ENCODE peak calls at places on chromosomes 4 and X, in seven cellular contexts. One of them, this sample, is unnamed.

GRCh38 chr4:37892641-37893040 is 1.8 kb downstream of the TBC1D1 start:
- DNase-seq in OCI-LY7: peak
- DNase-seq in fibroblast of pulmonary artery: no peak
- DNase-seq in ovary: no peak
- DNase-seq in WERI-Rb-1: no peak
- DNase-seq in cardiac fibroblast: no peak
- DNase-seq in MCF 10A: no peak
- DNase-seq in this sample: peak

GRCh38 chrX:153922932-153923857 is 2.9 kb downstream of the ARHGAP4 start:
- DNase-seq in OCI-LY7: no peak
- DNase-seq in fibroblast of pulmonary artery: peak
- DNase-seq in ovary: peak
- DNase-seq in WERI-Rb-1: peak
- DNase-seq in cardiac fibroblast: peak
- DNase-seq in MCF 10A: peak
- DNase-seq in this sample: no peak

GRCh38 chr4:120843840-120844527 is 78.5 kb downstream of the PRDM5 start:
- DNase-seq in OCI-LY7: peak
- DNase-seq in fibroblast of pulmonary artery: no peak
- DNase-seq in ovary: no peak
- DNase-seq in WERI-Rb-1: peak
- DNase-seq in cardiac fibroblast: no peak
- DNase-seq in MCF 10A: no peak
- DNase-seq in this sample: peak

GRCh38 chr4:1594871-1595788 is 89.0 kb downstream of the FAM53A start:
- DNase-seq in OCI-LY7: no peak
- DNase-seq in fibroblast of pulmonary artery: no peak
- DNase-seq in ovary: no peak
- DNase-seq in WERI-Rb-1: peak
- DNase-seq in cardiac fibroblast: no peak
- DNase-seq in MCF 10A: no peak
- DNase-seq in this sample: no peak

GRCh38 chrX:68830486-68831404 is 1.9 kb downstream of the EFNB1 start:
- DNase-seq in OCI-LY7: no peak
- DNase-seq in fibroblast of pulmonary artery: no peak
- DNase-seq in ovary: no peak
- DNase-seq in WERI-Rb-1: no peak
- DNase-seq in cardiac fibroblast: no peak
- DNase-seq in MCF 10A: peak
- DNase-seq in this sample: no peak

GRCh38 chr4:184475096-184475461 is 729 bp upstream of the IRF2 start:
- DNase-seq in OCI-LY7: peak
- DNase-seq in fibroblast of pulmonary artery: peak
- DNase-seq in ovary: peak
- DNase-seq in WERI-Rb-1: peak
- DNase-seq in cardiac fibroblast: peak
- DNase-seq in MCF 10A: peak
- DNase-seq in this sample: peak

GRCh38 chrX:66677430-66677829 is 38.6 kb upstream of the EDA2R start:
- DNase-seq in OCI-LY7: no peak
- DNase-seq in fibroblast of pulmonary artery: peak
- DNase-seq in ovary: no peak
- DNase-seq in WERI-Rb-1: no peak
- DNase-seq in cardiac fibroblast: peak
- DNase-seq in MCF 10A: peak
- DNase-seq in this sample: no peak

GRCh38 chrX:132463411-132463810 is 25.4 kb downstream of the MBNL3 start:
- DNase-seq in OCI-LY7: no peak
- DNase-seq in fibroblast of pulmonary artery: peak
- DNase-seq in ovary: no peak
- DNase-seq in WERI-Rb-1: peak
- DNase-seq in cardiac fibroblast: no peak
- DNase-seq in MCF 10A: peak
- DNase-seq in this sample: peak

GRCh38 chr4:20037745-20038144 is 214.0 kb upstream of the SLIT2 start:
- DNase-seq in OCI-LY7: no peak
- DNase-seq in fibroblast of pulmonary artery: no peak
- DNase-seq in ovary: no peak
- DNase-seq in WERI-Rb-1: no peak
- DNase-seq in cardiac fibroblast: no peak
- DNase-seq in MCF 10A: no peak
- DNase-seq in this sample: no peak

GRCh38 chr4:147727476-147728028 is 4.3 kb upstream of the ARHGAP10 start:
- DNase-seq in OCI-LY7: no peak
- DNase-seq in fibroblast of pulmonary artery: no peak
- DNase-seq in ovary: no peak
- DNase-seq in WERI-Rb-1: no peak
- DNase-seq in cardiac fibroblast: no peak
- DNase-seq in MCF 10A: peak
- DNase-seq in this sample: no peak

GRCh38 chr4:4323705-4324534 is 33.9 kb downstream of the ZBTB49 start:
- DNase-seq in OCI-LY7: no peak
- DNase-seq in fibroblast of pulmonary artery: peak
- DNase-seq in ovary: no peak
- DNase-seq in WERI-Rb-1: no peak
- DNase-seq in cardiac fibroblast: peak
- DNase-seq in MCF 10A: no peak
- DNase-seq in this sample: no peak

GRCh38 chrX:22059800-22060199 is 27.7 kb downstream of the PHEX start:
- DNase-seq in OCI-LY7: no peak
- DNase-seq in fibroblast of pulmonary artery: no peak
- DNase-seq in ovary: no peak
- DNase-seq in WERI-Rb-1: no peak
- DNase-seq in cardiac fibroblast: peak
- DNase-seq in MCF 10A: no peak
- DNase-seq in this sample: no peak

GRCh38 chr4:48024522-48024921 is 8.0 kb downstream of the NIPAL1 start:
- DNase-seq in OCI-LY7: no peak
- DNase-seq in fibroblast of pulmonary artery: no peak
- DNase-seq in ovary: no peak
- DNase-seq in WERI-Rb-1: no peak
- DNase-seq in cardiac fibroblast: no peak
- DNase-seq in MCF 10A: no peak
- DNase-seq in this sample: no peak

GRCh38 chr4:96736352-96736889 is 896.5 kb downstream of the PDHA2 start:
- DNase-seq in OCI-LY7: no peak
- DNase-seq in fibroblast of pulmonary artery: peak
- DNase-seq in ovary: no peak
- DNase-seq in WERI-Rb-1: no peak
- DNase-seq in cardiac fibroblast: peak
- DNase-seq in MCF 10A: peak
- DNase-seq in this sample: no peak

GRCh38 chrX:19548934-19549333 is 33.6 kb upstream of the MAP3K15 start:
- DNase-seq in OCI-LY7: no peak
- DNase-seq in fibroblast of pulmonary artery: no peak
- DNase-seq in ovary: no peak
- DNase-seq in WERI-Rb-1: no peak
- DNase-seq in cardiac fibroblast: no peak
- DNase-seq in MCF 10A: no peak
- DNase-seq in this sample: no peak

GRCh38 chrX:150933945-150934350 is 35.5 kb upstream of the CD99L2 start:
- DNase-seq in OCI-LY7: no peak
- DNase-seq in fibroblast of pulmonary artery: no peak
- DNase-seq in ovary: no peak
- DNase-seq in WERI-Rb-1: no peak
- DNase-seq in cardiac fibroblast: no peak
- DNase-seq in MCF 10A: no peak
- DNase-seq in this sample: no peak

GRCh38 chrX:11341274-11342256 is 48.4 kb downstream of the AMELX start:
- DNase-seq in OCI-LY7: peak
- DNase-seq in fibroblast of pulmonary artery: peak
- DNase-seq in ovary: peak
- DNase-seq in WERI-Rb-1: no peak
- DNase-seq in cardiac fibroblast: peak
- DNase-seq in MCF 10A: peak
- DNase-seq in this sample: peak

GRCh38 chr4:70945452-70946055 is 43.4 kb downstream of the MOB1B start:
- DNase-seq in OCI-LY7: no peak
- DNase-seq in fibroblast of pulmonary artery: peak
- DNase-seq in ovary: no peak
- DNase-seq in WERI-Rb-1: no peak
- DNase-seq in cardiac fibroblast: no peak
- DNase-seq in MCF 10A: no peak
- DNase-seq in this sample: no peak

GRCh38 chr4:55475394-55476243 is 71.1 kb downstream of the CLOCK start:
- DNase-seq in OCI-LY7: no peak
- DNase-seq in fibroblast of pulmonary artery: peak
- DNase-seq in ovary: no peak
- DNase-seq in WERI-Rb-1: no peak
- DNase-seq in cardiac fibroblast: peak
- DNase-seq in MCF 10A: peak
- DNase-seq in this sample: no peak

GRCh38 chr4:150256841-150257273 is 178.6 kb downstream of the DCLK2 start:
- DNase-seq in OCI-LY7: no peak
- DNase-seq in fibroblast of pulmonary artery: no peak
- DNase-seq in ovary: no peak
- DNase-seq in WERI-Rb-1: no peak
- DNase-seq in cardiac fibroblast: no peak
- DNase-seq in MCF 10A: peak
- DNase-seq in this sample: peak

GRCh38 chr4:8552581-8553205 is 27.5 kb upstream of the GPR78 start:
- DNase-seq in OCI-LY7: no peak
- DNase-seq in fibroblast of pulmonary artery: no peak
- DNase-seq in ovary: no peak
- DNase-seq in WERI-Rb-1: no peak
- DNase-seq in cardiac fibroblast: no peak
- DNase-seq in MCF 10A: no peak
- DNase-seq in this sample: no peak

GRCh38 chr4:37981844-37982720 is 21.9 kb downstream of the PTTG2 start:
- DNase-seq in OCI-LY7: peak
- DNase-seq in fibroblast of pulmonary artery: peak
- DNase-seq in ovary: no peak
- DNase-seq in WERI-Rb-1: no peak
- DNase-seq in cardiac fibroblast: peak
- DNase-seq in MCF 10A: no peak
- DNase-seq in this sample: no peak

DNA sequence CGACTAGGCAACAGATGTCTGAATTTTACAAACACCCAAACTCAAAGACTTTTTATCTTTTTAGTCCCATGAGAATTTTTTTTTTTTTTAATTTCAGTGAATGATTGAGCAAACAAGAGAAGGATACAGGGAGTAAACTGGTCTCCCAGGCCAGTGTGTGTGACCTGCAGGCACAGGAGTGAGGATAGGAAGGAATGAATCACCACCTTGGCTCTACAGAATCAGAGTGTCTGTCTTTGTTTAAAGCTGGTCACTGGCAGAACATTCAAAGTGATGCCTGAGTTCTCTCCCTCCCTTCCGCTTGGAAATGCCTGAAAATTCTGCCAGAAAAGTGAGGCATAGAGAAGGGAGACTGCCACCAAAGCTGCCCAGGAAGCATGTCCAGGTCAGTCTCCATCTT is 69.5 kb downstream of the PARM1 start:
- DNase-seq in OCI-LY7: no peak
- DNase-seq in fibroblast of pulmonary artery: peak
- DNase-seq in ovary: no peak
- DNase-seq in WERI-Rb-1: no peak
- DNase-seq in cardiac fibroblast: peak
- DNase-seq in MCF 10A: peak
- DNase-seq in this sample: no peak
- TF ChIP-seq CTCF in OCI-LY7: no peak
- TF ChIP-seq CTCF in fibroblast of pulmonary artery: no peak
- TF ChIP-seq CTCF in ovary: no peak
- TF ChIP-seq CTCF in WERI-Rb-1: no peak
- TF ChIP-seq CTCF in cardiac fibroblast: no peak
- TF ChIP-seq CTCF in MCF 10A: no peak
- TF ChIP-seq CTCF in this sample: no peak

GRCh38 chr4:155403886-155404285 is 27.1 kb upstream of the MAP9 start:
- DNase-seq in OCI-LY7: no peak
- DNase-seq in fibroblast of pulmonary artery: peak
- DNase-seq in ovary: no peak
- DNase-seq in WERI-Rb-1: no peak
- DNase-seq in cardiac fibroblast: peak
- DNase-seq in MCF 10A: peak
- DNase-seq in this sample: peak
- TF ChIP-seq CTCF in OCI-LY7: peak
- TF ChIP-seq CTCF in fibroblast of pulmonary artery: peak
- TF ChIP-seq CTCF in ovary: no peak
- TF ChIP-seq CTCF in WERI-Rb-1: no peak
- TF ChIP-seq CTCF in cardiac fibroblast: peak
- TF ChIP-seq CTCF in MCF 10A: peak
- TF ChIP-seq CTCF in this sample: no peak

GRCh38 chrX:5916945-5917344 is 311.7 kb downstream of the NLGN4X start:
- DNase-seq in OCI-LY7: peak
- DNase-seq in fibroblast of pulmonary artery: no peak
- DNase-seq in ovary: no peak
- DNase-seq in WERI-Rb-1: peak
- DNase-seq in cardiac fibroblast: no peak
- DNase-seq in MCF 10A: no peak
- DNase-seq in this sample: peak
- TF ChIP-seq CTCF in OCI-LY7: peak
- TF ChIP-seq CTCF in fibroblast of pulmonary artery: no peak
- TF ChIP-seq CTCF in ovary: no peak
- TF ChIP-seq CTCF in WERI-Rb-1: no peak
- TF ChIP-seq CTCF in cardiac fibroblast: no peak
- TF ChIP-seq CTCF in MCF 10A: no peak
- TF ChIP-seq CTCF in this sample: peak

DNA sequence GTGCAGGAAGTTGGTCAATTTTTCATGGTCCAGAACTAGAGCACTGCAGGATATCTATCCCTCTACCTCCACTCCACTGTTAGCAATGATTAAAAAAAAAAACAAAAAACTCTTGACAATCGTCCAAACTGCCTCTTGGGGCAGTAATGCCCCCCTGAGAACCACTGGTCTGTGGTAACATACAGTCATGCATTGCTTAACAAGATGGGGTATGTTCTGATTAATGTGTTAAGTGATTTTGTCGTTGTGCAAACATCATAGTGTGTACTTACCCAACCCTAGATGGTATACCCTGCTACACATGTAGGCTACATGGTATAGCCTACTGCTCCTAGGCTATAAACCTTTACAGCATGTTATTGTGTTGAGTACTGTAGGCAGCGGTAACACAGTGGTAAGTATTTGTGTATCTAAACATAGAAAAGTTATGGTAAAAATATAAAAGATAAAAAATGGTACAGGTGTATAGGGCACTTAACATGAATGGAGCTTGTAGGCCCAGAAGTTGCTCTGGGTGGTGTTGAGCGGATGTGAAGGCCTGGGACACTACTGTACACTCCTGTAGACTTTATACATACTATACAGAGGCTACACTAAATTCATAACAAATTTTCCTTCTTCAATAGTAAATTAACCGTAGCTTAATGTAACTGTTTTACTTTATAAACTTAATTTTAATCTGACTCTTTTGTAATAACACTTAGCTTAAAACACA is 34.1 kb downstream of the ART3 start:
- DNase-seq in OCI-LY7: peak
- DNase-seq in fibroblast of pulmonary artery: peak
- DNase-seq in ovary: no peak
- DNase-seq in WERI-Rb-1: no peak
- DNase-seq in cardiac fibroblast: peak
- DNase-seq in MCF 10A: peak
- DNase-seq in this sample: peak
- TF ChIP-seq CTCF in OCI-LY7: peak
- TF ChIP-seq CTCF in fibroblast of pulmonary artery: no peak
- TF ChIP-seq CTCF in ovary: no peak
- TF ChIP-seq CTCF in WERI-Rb-1: peak
- TF ChIP-seq CTCF in cardiac fibroblast: no peak
- TF ChIP-seq CTCF in MCF 10A: no peak
- TF ChIP-seq CTCF in this sample: peak

This sample was measured in NB4.